ENCODE peak calls at places on chromosomes 11 and 22, in five cellular contexts. O is K562, M is H1, G is GM12878, B is GM12892. W is an unnamed sample.

GRCh38 chr22:20779813-20780148 is 5.9 kb downstream of the SERPIND1 start:
- DNase-seq in O (no peak), M (no peak), G (no peak), B (no peak), W (no peak)

GRCh38 chr11:117197006-117197405 is 2.2 kb upstream of the TAGLN start:
- DNase-seq in O (no peak), M (no peak), G (no peak), B (no peak), W (no peak)

GRCh38 chr11:75288846-75289760 is 48.5 kb downstream of the TPBGL start:
- DNase-seq in O (no peak), M (no peak), G (no peak), B (no peak), W (no peak)

GRCh38 chr11:71300187-71300586 is 47.8 kb upstream of the SHANK2 start:
- DNase-seq in O (no peak), M (no peak), G (no peak), B (no peak), W (no peak)

GRCh38 chr22:32745251-32745995 is 56.1 kb upstream of the TIMP3 start:
- DNase-seq in O (no peak), M (peak; percentile 27), G (no peak), B (no peak), W (no peak)

GRCh38 chr11:33437529-33437928 is 180.3 kb downstream of the HIPK3 start:
- DNase-seq in O (no peak), M (no peak), G (no peak), B (no peak), W (no peak)

GRCh38 chr11:119666061-119666460 is 62.9 kb downstream of the NECTIN1 start:
- DNase-seq in O (no peak), M (no peak), G (no peak), B (no peak), W (no peak)

GRCh38 chr11:95566151-95566670 is 223.4 kb downstream of the FAM76B start:
- DNase-seq in O (no peak), M (no peak), G (no peak), B (no peak), W (no peak)

GRCh38 chr22:25318081-25318823 is 98.8 kb downstream of the CRYBB2 start:
- DNase-seq in O (no peak), M (no peak), G (no peak), B (no peak), W (no peak)

GRCh38 chr11:107591446-107592236 is 694 bp downstream of the ELMOD1 start:
- DNase-seq in O (no peak), M (no peak), G (no peak), B (peak; percentile 23), W (peak; percentile 30)

GRCh38 chr11:8370812-8371515 is 107.3 kb upstream of the LMO1 start:
- DNase-seq in O (no peak), M (no peak), G (no peak), B (no peak), W (no peak)

GRCh38 chr11:36212507-36212906 is 76.7 kb downstream of the COMMD9 start:
- DNase-seq in O (no peak), M (no peak), G (no peak), B (no peak), W (no peak)

GRCh38 chr22:23714596-23715588 is 24.1 kb downstream of the RGL4 start:
- DNase-seq in O (peak; percentile 17), M (no peak), G (no peak), B (no peak), W (no peak)

GRCh38 chr22:37681001-37681424 is 5.1 kb upstream of the NOL12 start:
- DNase-seq in O (no peak), M (no peak), G (no peak), B (no peak), W (no peak)
- TF ChIP-seq POLR2AphosphoS5 in O (no peak), M (no peak), G (no peak), B (no peak), W (no peak)

DNA sequence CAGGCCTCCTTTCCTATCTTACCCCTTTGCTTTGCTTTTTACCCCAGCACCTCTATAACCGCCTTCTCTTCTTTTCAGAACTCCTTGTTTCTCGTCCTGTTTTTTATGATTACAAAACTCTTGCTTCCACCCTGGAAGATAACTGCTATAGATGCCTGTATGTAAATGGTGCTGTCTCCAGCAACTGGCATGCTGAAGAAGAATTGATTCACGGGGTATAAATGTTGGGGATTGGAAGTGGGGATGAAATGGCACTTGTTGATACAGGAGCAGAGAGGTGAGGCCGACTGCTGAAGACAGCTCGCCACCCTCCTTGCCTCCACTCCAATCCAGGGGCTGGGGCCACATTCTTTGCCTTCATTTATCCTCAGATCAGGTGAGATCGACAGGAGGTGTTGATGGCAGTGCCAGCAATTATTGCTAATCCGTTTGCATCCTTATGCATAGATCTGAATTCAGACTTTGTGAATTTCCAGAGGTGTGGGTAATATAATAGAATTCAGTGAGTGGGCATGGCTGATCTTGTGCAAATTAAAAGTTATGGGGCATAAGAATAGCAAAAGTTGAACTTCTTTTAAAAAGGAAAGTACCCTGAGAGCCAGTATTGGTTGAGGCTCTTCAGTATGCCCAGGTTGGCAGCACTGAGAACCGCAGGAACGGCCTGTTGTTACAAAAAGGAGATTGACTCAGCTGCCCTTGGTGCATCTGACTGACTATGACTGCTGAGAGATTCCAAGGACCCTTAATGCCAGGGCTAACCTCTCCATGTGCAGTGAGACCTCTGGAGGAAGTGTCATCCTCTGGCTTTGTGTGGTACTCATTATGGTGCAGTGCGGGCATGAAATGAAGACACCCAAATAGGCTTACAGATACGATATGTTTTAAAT is 5.3 kb downstream of the NEAT1 start:
- DNase-seq in O (no peak), M (no peak), G (no peak), B (no peak), W (no peak)
- TF ChIP-seq TAF1 in O (no peak), M (no peak), G (peak; percentile 32), B (no peak), W (peak; percentile 38)

GRCh38 chr22:38226853-38227649 is 25.3 kb downstream of the MAFF start:
- DNase-seq in O (no peak), M (no peak), G (no peak), B (no peak), W (no peak)

GRCh38 chr22:38230108-38230825 is 28.5 kb downstream of the MAFF start:
- DNase-seq in O (peak; percentile 17), M (no peak), G (no peak), B (no peak), W (peak; percentile 69)

GRCh38 chr22:38230916-38231315 is 29.1 kb downstream of the MAFF start:
- DNase-seq in O (no peak), M (no peak), G (no peak), B (no peak), W (no peak)

GRCh38 chr22:38228326-38228872 is 26.6 kb downstream of the MAFF start:
- DNase-seq in O (no peak), M (no peak), G (no peak), B (no peak), W (no peak)

GRCh38 chr22:38228873-38229740 is 27.3 kb downstream of the MAFF start:
- DNase-seq in O (no peak), M (no peak), G (no peak), B (no peak), W (no peak)
- TF ChIP-seq POLR2AphosphoS5 in O (no peak), M (no peak), G (no peak), B (no peak), W (no peak)

DNA sequence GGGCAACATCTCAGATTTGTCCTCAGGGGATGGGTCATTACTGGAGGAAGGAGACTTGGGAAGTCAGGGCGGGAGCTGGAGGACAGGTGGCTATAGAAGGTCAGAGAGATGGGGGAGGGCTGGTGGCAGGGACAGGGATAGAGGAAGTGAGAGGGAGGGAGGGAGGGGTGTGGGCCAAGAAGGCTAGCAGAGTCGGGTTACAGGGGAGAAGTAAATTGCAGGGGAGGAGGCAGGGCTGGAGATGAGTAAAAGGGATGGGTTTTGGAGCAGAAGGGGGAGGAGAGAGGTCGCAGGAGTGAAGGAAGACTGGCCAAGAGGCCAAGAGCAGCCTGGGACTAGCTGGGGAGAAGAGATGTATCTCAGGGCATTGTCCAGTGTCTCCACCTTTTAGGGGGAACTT is 33.0 kb downstream of the LRRC10B start:
- DNase-seq in O (peak; percentile 73), M (no peak), G (no peak), B (no peak), W (no peak)
- TF ChIP-seq TAF1 in O (no peak), M (no peak), G (no peak), B (no peak), W (no peak)

GRCh38 chr11:104148074-104148473 is 15.9 kb downstream of the PDGFD start:
- DNase-seq in O (no peak), M (no peak), G (no peak), B (no peak), W (no peak)

GRCh38 chr11:104146421-104146820 is 17.5 kb downstream of the PDGFD start:
- DNase-seq in O (no peak), M (no peak), G (no peak), B (no peak), W (no peak)

GRCh38 chr11:104146943-104147342 is 17.0 kb downstream of the PDGFD start:
- DNase-seq in O (no peak), M (no peak), G (no peak), B (no peak), W (no peak)

GRCh38 chr11:104151404-104152204 is 12.3 kb downstream of the PDGFD start:
- DNase-seq in O (no peak), M (no peak), G (no peak), B (no peak), W (no peak)

DNA sequence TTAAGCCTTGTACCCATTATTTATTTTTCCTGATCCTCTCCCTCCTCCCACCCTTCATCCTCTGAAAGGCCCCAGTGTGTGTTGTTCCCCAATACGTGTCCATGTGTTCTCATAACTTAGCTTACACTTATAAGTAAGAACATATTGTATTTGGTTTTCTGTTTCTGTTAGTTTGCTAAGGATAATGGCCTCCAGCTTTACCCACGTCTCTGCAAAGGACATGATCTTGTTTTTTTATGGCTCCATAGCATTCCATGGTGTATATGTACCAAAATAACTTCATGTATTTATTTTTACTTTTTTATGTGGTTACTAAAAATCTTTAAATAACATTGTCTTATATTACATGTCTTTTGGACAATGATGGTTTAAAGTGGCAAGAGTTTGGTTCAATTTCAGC is 15.3 kb downstream of the PDGFD start:
- DNase-seq in O (no peak), M (no peak), G (no peak), B (no peak), W (no peak)
- TF ChIP-seq POLR2AphosphoS5 in O (no peak), M (no peak), G (no peak), B (no peak), W (no peak)